ENCODE peak calls at places on chromosomes 6 and 20, in eight cellular contexts. I, H, Y, A, K, C, L and S are unnamed samples. For H3K4me1, the result is how much of the 10 kb centered on the place peaks cover.

GRCh38 chr20:7966176-7966575 is 25.9 kb upstream of the HAO1 start:
- DNase-seq in I (no peak), H (no peak), Y (no peak), A (no peak), K (no peak), C (no peak), L (no peak), S (no peak)

GRCh38 chr6:23589811-23590210 is 536.2 kb upstream of the NRSN1 start:
- DNase-seq in I (no peak), H (no peak), Y (no peak), A (no peak), K (no peak), C (no peak), L (no peak), S (no peak)

GRCh38 chr6:45630801-45631200 is 253.1 kb upstream of the SUPT3H start:
- DNase-seq in I (no peak), H (no peak), Y (no peak), A (no peak), K (no peak), C (no peak), L (no peak), S (no peak)

GRCh38 chr6:75504902-75505233 is 11.3 kb upstream of the FILIP1 start:
- DNase-seq in I (no peak), H (no peak), Y (no peak), A (no peak), K (no peak), C (no peak), L (no peak), S (no peak)

GRCh38 chr6:158661156-158661555 is 11.3 kb downstream of the SYTL3 start:
- DNase-seq in I (no peak), H (no peak), Y (no peak), A (no peak), K (peak), C (no peak), L (no peak), S (no peak)

GRCh38 chr6:118318648-118319047 is 229.4 kb upstream of the PLN start:
- DNase-seq in I (no peak), H (no peak), Y (no peak), A (no peak), K (no peak), C (no peak), L (no peak), S (no peak)

GRCh38 chr6:98054453-98054852 is 771.4 kb upstream of the MMS22L start:
- DNase-seq in I (no peak), H (no peak), Y (no peak), A (no peak), K (no peak), C (no peak), L (peak), S (no peak)

GRCh38 chr6:74075323-74075722 is 379.3 kb downstream of the CD109 start:
- DNase-seq in I (peak), H (no peak), Y (no peak), A (no peak), K (no peak), C (no peak), L (peak), S (no peak)

GRCh38 chr6:40631760-40632159 is 44.6 kb upstream of the LRFN2 start:
- DNase-seq in I (no peak), H (no peak), Y (no peak), A (no peak), K (no peak), C (no peak), L (no peak), S (no peak)

GRCh38 chr6:43878127-43878634 is 108.2 kb downstream of the VEGFA start:
- DNase-seq in I (no peak), H (no peak), Y (no peak), A (no peak), K (no peak), C (no peak), L (no peak), S (no peak)
- H3K4me3 ChIP-seq in I (no peak), H (no peak), Y (no peak), A (no peak), K (no peak), C (no peak), L (no peak), S (no peak)

GRCh38 chr20:62159835-62160234 is 16.3 kb downstream of the SS18L1 start:
- DNase-seq in I (no peak), H (no peak), Y (no peak), A (no peak), K (no peak), C (no peak), L (peak), S (no peak)
- H3K4me1 ChIP-seq in I (under half), H (under half), Y (under half), A (under half), K (under half), C (under half), L (half or more), S (under half)

GRCh38 chr6:52065621-52066020 is 21.8 kb downstream of the PKHD1 start:
- DNase-seq in I (no peak), H (no peak), Y (no peak), A (no peak), K (no peak), C (no peak), L (peak), S (no peak)

GRCh38 chr6:52061481-52061880 is 25.9 kb downstream of the PKHD1 start:
- DNase-seq in I (no peak), H (no peak), Y (no peak), A (no peak), K (no peak), C (no peak), L (no peak), S (no peak)

GRCh38 chr6:52059821-52060220 is 27.6 kb downstream of the PKHD1 start:
- DNase-seq in I (no peak), H (no peak), Y (no peak), A (no peak), K (no peak), C (no peak), L (no peak), S (no peak)

DNA sequence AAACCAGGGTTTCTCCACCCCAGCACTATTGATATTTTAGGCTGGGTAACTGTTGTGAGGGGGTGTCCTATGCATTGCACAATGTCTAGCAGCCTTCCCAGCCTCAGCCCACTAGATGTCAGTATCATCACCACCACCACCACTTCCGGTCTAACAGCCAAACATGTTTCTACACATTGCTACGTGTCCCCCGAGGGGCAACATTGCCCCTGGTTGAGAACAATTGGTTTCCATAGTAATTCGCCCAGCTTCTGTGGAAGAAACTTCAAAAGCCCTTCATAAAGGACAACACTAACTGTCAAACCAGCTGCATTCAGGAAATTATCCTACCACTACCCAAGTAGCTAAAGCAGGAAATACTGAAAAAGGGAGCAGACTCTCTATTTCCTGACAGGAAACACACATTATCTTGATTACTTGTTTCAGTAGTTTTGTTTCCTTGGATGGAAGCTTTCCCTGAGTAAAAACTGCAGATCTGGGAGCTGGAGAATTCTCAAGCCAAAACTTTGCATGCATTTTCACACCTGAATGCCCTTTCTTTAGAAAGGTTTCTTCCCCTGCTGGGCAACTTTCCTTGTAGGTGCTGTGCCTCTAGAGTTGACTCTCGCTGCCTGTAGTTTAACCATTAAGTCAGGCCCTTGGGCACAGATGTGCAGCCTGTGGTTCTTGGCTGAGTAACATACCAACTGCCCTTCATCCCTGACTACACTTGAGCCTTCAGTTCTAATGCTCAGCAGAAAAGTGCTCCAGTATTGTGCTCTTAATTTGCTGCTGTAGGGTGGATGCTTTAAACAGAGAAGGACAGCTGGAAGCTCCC is 23.6 kb downstream of the PKHD1 start:
- DNase-seq in I (no peak), H (peak), Y (no peak), A (peak), K (peak), C (no peak), L (peak), S (no peak)
- H3K4me3 ChIP-seq in I (no peak), H (peak), Y (no peak), A (no peak), K (no peak), C (no peak), L (no peak), S (no peak)

GRCh38 chr20:50551288-50551687 is 41.1 kb downstream of the PTPN1 start:
- DNase-seq in I (no peak), H (no peak), Y (no peak), A (no peak), K (no peak), C (no peak), L (peak), S (no peak)
- H3K4me1 ChIP-seq in I (under half), H (half or more), Y (under half), A (under half), K (under half), C (under half), L (under half), S (half or more)

DNA sequence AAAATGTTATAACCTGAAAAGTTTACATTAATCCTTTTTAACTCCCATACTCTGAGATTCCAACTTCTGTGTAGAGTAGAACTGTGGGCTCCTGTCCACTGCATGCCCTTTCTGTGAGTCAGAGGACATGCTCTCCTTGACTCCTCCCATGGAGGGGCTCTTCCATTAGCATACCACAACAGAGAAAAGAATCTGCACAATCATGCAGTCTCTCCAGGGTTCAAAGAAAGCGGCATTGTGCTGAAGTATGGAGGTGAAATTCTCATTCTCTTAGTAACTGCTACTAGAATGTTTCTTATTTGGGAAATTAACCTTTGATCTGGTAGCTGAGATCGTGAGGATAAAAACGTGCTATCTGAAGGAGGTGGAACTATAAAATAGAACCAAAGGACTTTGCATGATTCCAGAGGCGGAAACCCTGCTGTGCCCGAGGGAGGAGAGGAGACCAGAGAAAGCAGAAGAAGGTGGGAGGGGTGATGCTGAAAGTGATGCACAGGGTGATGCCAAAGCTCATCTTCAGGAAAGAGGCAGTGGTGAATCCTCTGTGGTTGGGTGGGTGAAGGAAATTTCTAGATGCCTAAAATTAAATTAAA is 202.2 kb upstream of the PCSK2 start:
- DNase-seq in I (no peak), H (no peak), Y (no peak), A (peak), K (no peak), C (no peak), L (no peak), S (no peak)
- H3K4me3 ChIP-seq in I (no peak), H (no peak), Y (no peak), A (no peak), K (no peak), C (no peak), L (no peak), S (no peak)

GRCh38 chr6:149233056-149233715 is 84.3 kb upstream of the TAB2 start:
- DNase-seq in I (no peak), H (peak), Y (no peak), A (peak), K (no peak), C (no peak), L (peak), S (no peak)

GRCh38 chr6:149231786-149232185 is 85.7 kb upstream of the TAB2 start:
- DNase-seq in I (no peak), H (no peak), Y (no peak), A (no peak), K (no peak), C (no peak), L (no peak), S (no peak)

GRCh38 chr6:149234051-149234962 is 83.2 kb upstream of the TAB2 start:
- DNase-seq in I (no peak), H (peak), Y (no peak), A (no peak), K (no peak), C (no peak), L (peak), S (no peak)

GRCh38 chr6:149228276-149228962 is 89.1 kb upstream of the TAB2 start:
- DNase-seq in I (no peak), H (no peak), Y (no peak), A (no peak), K (no peak), C (no peak), L (no peak), S (no peak)

GRCh38 chr6:149230729-149231434 is 86.6 kb upstream of the TAB2 start:
- DNase-seq in I (no peak), H (no peak), Y (no peak), A (no peak), K (no peak), C (no peak), L (no peak), S (no peak)
- H3K4me1 ChIP-seq in I (under half), H (under half), Y (under half), A (under half), K (under half), C (under half), L (under half), S (half or more)

DNA sequence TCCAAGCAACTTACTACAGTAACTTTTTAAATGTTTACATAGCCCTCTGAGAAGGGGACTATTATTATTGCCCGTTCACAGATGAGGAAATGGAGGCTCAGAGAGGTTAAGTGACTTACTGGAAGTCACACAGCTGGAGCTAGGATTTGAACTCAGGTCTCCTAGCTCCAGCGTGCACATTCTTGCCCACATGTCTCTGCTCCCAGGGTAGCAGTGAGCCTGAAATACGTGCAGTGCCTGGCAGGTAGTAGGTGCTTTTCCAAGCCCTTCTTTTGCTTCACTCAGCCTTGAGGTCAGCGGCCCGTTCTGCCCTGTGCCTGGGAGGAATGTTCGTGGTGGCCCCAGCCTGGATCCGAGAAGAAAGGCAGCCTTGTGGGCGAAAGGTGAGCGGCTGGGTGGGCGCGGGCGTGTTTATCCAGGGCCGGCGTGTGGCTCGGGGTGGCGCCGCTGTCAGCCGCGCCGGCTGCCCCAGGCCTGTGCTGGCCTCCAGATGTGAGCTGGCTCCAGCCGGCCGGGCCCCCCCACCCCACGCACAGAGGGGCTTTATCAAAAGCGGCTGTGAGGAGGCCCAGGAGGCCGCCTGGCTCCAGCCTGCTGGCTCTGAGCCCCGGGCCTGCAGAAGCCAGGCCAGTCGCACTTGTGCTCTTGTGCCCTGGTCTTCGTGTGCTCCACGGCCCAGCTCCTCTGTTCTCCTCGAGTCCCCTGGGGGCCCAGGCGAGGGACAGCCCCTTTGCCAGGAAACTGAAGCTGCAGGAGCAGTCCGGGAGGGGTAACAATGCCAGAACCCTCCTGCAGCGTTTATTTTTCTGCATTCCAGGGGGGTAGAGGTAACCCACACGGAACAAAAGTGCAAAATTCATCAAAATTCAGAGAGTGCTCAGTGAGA is 58.1 kb downstream of the UBE2V1 start:
- DNase-seq in I (peak), H (no peak), Y (peak), A (no peak), K (no peak), C (no peak), L (no peak), S (no peak)
- H3K4me3 ChIP-seq in I (no peak), H (no peak), Y (no peak), A (no peak), K (peak), C (no peak), L (no peak), S (no peak)

GRCh38 chr6:129748212-129748900 is 38.4 kb upstream of the ARHGAP18 start:
- DNase-seq in I (no peak), H (peak), Y (no peak), A (no peak), K (no peak), C (no peak), L (peak), S (peak)

GRCh38 chr6:129748901-129749748 is 39.1 kb upstream of the ARHGAP18 start:
- DNase-seq in I (no peak), H (no peak), Y (no peak), A (no peak), K (no peak), C (no peak), L (peak), S (no peak)

GRCh38 chr6:129750390-129750789 is 40.4 kb upstream of the ARHGAP18 start:
- DNase-seq in I (no peak), H (no peak), Y (no peak), A (no peak), K (no peak), C (no peak), L (no peak), S (no peak)

GRCh38 chr6:129749749-129750120 is 39.8 kb upstream of the ARHGAP18 start:
- DNase-seq in I (no peak), H (peak), Y (no peak), A (no peak), K (no peak), C (no peak), L (peak), S (no peak)

DNA sequence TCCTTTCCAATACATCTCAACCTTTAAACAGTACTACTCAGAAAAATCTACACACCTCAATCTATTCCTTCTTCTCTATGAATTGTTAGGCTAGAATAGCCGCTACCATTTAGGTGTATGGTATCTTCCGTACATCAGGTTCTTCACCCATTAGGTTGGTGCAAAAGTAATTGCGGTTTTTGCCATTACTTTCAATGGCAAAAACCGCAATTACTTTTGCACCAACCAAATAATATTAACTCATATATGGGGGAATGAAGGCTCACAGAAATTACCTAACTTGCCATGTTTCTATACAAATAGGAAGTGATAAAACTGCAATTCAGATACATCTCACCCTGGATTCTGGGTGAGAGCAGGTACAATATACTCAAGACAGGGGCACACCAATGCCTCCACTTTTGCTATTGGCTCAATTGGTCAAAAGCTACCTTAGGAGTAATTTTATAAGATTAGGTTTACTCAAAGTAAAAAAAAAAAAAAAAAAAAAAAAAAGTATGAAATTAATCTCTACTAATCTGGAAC is 37.7 kb upstream of the ARHGAP18 start:
- DNase-seq in I (no peak), H (no peak), Y (no peak), A (no peak), K (no peak), C (no peak), L (no peak), S (no peak)
- H3K4me1 ChIP-seq in I (under half), H (half or more), Y (under half), A (under half), K (under half), C (under half), L (under half), S (half or more)